ENCODE peak calls at places on chromosomes 3 and 15, in eight cellular contexts. L is H9; N is NAMALWA; H is SW480; A is T1000; T is HT-29; K is Calu3; F is CD8-positive, alpha-beta T cell. I is an unnamed sample.

GRCh38 chr15:40790723-40791122 is 16.2 kb upstream of the ZFYVE19 start:
- DNase-seq in L (no peak), N (no peak), H (no peak), A (no peak), T (no peak), K (no peak), F (no peak), I (no peak)

GRCh38 chr3:43742935-43743334 is 52.2 kb downstream of the ABHD5 start:
- DNase-seq in L (peak; percentile 5), N (peak; percentile 12), H (no peak), A (no peak), T (no peak), K (no peak), F (no peak), I (no peak)

GRCh38 chr15:52050416-52050815 is 31.4 kb downstream of the MAPK6 start:
- DNase-seq in L (no peak), N (no peak), H (no peak), A (no peak), T (no peak), K (no peak), F (no peak), I (no peak)

GRCh38 chr15:74252291-74253080 is 16.4 kb downstream of the CCDC33 start:
- DNase-seq in L (no peak), N (no peak), H (no peak), A (no peak), T (no peak), K (no peak), F (no peak), I (no peak)

GRCh38 chr3:52225452-52226228 is at the start of gene TLR9:
- DNase-seq in L (peak; percentile 28), N (peak; percentile 92), H (peak; percentile 11), A (no peak), T (no peak), K (no peak), F (no peak), I (no peak)

GRCh38 chr3:57654214-57654613 is 38.7 kb downstream of the DENND6A start:
- DNase-seq in L (no peak), N (no peak), H (no peak), A (no peak), T (no peak), K (no peak), F (no peak), I (no peak)

GRCh38 chr3:29258161-29258560 is 22.7 kb upstream of the RBMS3 start:
- DNase-seq in L (no peak), N (no peak), H (no peak), A (no peak), T (no peak), K (no peak), F (no peak), I (no peak)

GRCh38 chr3:64954995-64955636 is 267.3 kb upstream of the ADAMTS9 start:
- DNase-seq in L (no peak), N (no peak), H (no peak), A (no peak), T (no peak), K (peak; percentile 23), F (no peak), I (no peak)

GRCh38 chr3:111768076-111768475 is 91.0 kb upstream of the PHLDB2 start:
- DNase-seq in L (no peak), N (no peak), H (no peak), A (no peak), T (no peak), K (no peak), F (no peak), I (no peak)

GRCh38 chr15:25600751-25601150 is 161.9 kb upstream of the UBE3A start:
- DNase-seq in L (no peak), N (no peak), H (no peak), A (no peak), T (no peak), K (no peak), F (no peak), I (no peak)

GRCh38 chr15:90603893-90604292 is 74.2 kb downstream of the CRTC3 start:
- DNase-seq in L (no peak), N (peak; percentile 36), H (no peak), A (no peak), T (peak; percentile 43), K (peak; percentile 47), F (peak; percentile 45), I (no peak)

GRCh38 chr3:55704521-55704920 is 217.4 kb upstream of the WNT5A start:
- DNase-seq in L (no peak), N (no peak), H (no peak), A (no peak), T (no peak), K (no peak), F (no peak), I (no peak)

GRCh38 chr15:40825661-40826088 is 2.8 kb downstream of the PPP1R14D start:
- DNase-seq in L (no peak), N (no peak), H (peak; percentile 79), A (no peak), T (peak; percentile 89), K (peak; percentile 50), F (no peak), I (peak; percentile 44)

GRCh38 chr15:29596266-29596665 is 226.0 kb downstream of the TJP1 start:
- DNase-seq in L (no peak), N (no peak), H (peak; percentile 35), A (no peak), T (peak; percentile 36), K (no peak), F (no peak), I (no peak)

GRCh38 chr15:61892140-61892539 is 168.1 kb downstream of the VPS13C start:
- DNase-seq in L (peak; percentile 52), N (no peak), H (no peak), A (no peak), T (no peak), K (no peak), F (no peak), I (no peak)

GRCh38 chr15:82808634-82809041 is 790 bp upstream of the WHAMM start:
- DNase-seq in L (no peak), N (no peak), H (peak; percentile 52), A (no peak), T (peak; percentile 58), K (peak; percentile 38), F (no peak), I (peak; percentile 11)

GRCh38 chr3:20250786-20251185 is 64.8 kb upstream of the SGO1 start:
- DNase-seq in L (no peak), N (no peak), H (no peak), A (no peak), T (no peak), K (no peak), F (no peak), I (no peak)

GRCh38 chr3:45884368-45885201 is 1.8 kb upstream of the CCR9 start:
- DNase-seq in L (no peak), N (no peak), H (no peak), A (no peak), T (no peak), K (no peak), F (no peak), I (no peak)

GRCh38 chr15:48730506-48730905 is 80.4 kb downstream of the CEP152 start:
- DNase-seq in L (no peak), N (no peak), H (no peak), A (no peak), T (no peak), K (no peak), F (no peak), I (no peak)

I was measured in HepG2.